ENCODE peak calls at places on chromosomes 2 and 18, in seven cellular contexts. O is esophagus squamous epithelium; U is PC-3; K is HepG2; C is endothelial cell of umbilical vein; N is CD8-positive, alpha-beta T cell; B is fibroblast of lung. H is an unnamed sample. For H3K36me3, the result is how much of the 10 kb centered on the place peaks cover.

GRCh38 chr18:60684843-60685513 is 312.4 kb upstream of the MC4R start:
- DNase-seq in O (no peak), U (peak), K (peak), C (peak), N (no peak), B (peak), H (peak)

GRCh38 chr2:207255565-207255964 is 89.8 kb upstream of the KLF7 start:
- DNase-seq in O (no peak), U (no peak), K (no peak), C (no peak), N (no peak), B (peak), H (no peak)

GRCh38 chr18:79970419-79971133 is 6.1 kb downstream of the HSBP1L1 start:
- DNase-seq in O (no peak), U (no peak), K (no peak), C (no peak), N (no peak), B (no peak), H (no peak)

GRCh38 chr2:45676088-45676487 is 24.6 kb downstream of the PRKCE start:
- DNase-seq in O (no peak), U (no peak), K (no peak), C (no peak), N (no peak), B (no peak), H (no peak)

GRCh38 chr2:232578662-232579061 is 28.2 kb downstream of the EIF4E2 start:
- DNase-seq in O (no peak), U (no peak), K (no peak), C (no peak), N (no peak), B (no peak), H (no peak)

GRCh38 chr18:8413751-8414150 is 195.5 kb upstream of the RAB12 start:
- DNase-seq in O (no peak), U (no peak), K (no peak), C (no peak), N (no peak), B (no peak), H (no peak)

GRCh38 chr2:5495616-5496015 is 196.6 kb upstream of the SOX11 start:
- DNase-seq in O (no peak), U (no peak), K (no peak), C (no peak), N (no peak), B (no peak), H (no peak)

GRCh38 chr2:183604065-183604464 is 479.8 kb downstream of the NUP35 start:
- DNase-seq in O (no peak), U (no peak), K (no peak), C (no peak), N (no peak), B (no peak), H (no peak)

GRCh38 chr2:219274392-219274921 is 4.7 kb upstream of the DNAJB2 start:
- DNase-seq in O (no peak), U (peak), K (peak), C (no peak), N (no peak), B (peak), H (peak)

GRCh38 chr2:144671695-144672094 is 151.8 kb upstream of the ZEB2 start:
- DNase-seq in O (no peak), U (no peak), K (no peak), C (no peak), N (no peak), B (peak), H (peak)

GRCh38 chr2:73907840-73908452 is 15.1 kb downstream of the ACTG2 start:
- DNase-seq in O (no peak), U (peak), K (peak), C (no peak), N (peak), B (peak), H (peak)

GRCh38 chr18:25164837-25165791 is 186.9 kb downstream of the ZNF521 start:
- DNase-seq in O (no peak), U (no peak), K (peak), C (peak), N (no peak), B (peak), H (peak)

GRCh38 chr2:23286031-23286764 is 98.8 kb upstream of the KLHL29 start:
- DNase-seq in O (no peak), U (no peak), K (no peak), C (no peak), N (no peak), B (no peak), H (no peak)

GRCh38 chr2:85893428-85894258 is 4.9 kb upstream of the ST3GAL5 start:
- DNase-seq in O (no peak), U (peak), K (no peak), C (peak), N (no peak), B (peak), H (peak)

GRCh38 chr18:78473563-78473962 is 506.1 kb upstream of the SALL3 start:
- DNase-seq in O (no peak), U (no peak), K (no peak), C (no peak), N (no peak), B (no peak), H (no peak)

GRCh38 chr2:232437130-232437620 is 18.8 kb upstream of the ALPI start:
- DNase-seq in O (no peak), U (no peak), K (no peak), C (no peak), N (no peak), B (no peak), H (no peak)

GRCh38 chr18:9612989-9613388 is 1.4 kb downstream of the PPP4R1 start:
- DNase-seq in O (no peak), U (peak), K (no peak), C (peak), N (no peak), B (no peak), H (peak)

GRCh38 chr2:25894135-25894830 is 16.0 kb upstream of the ASXL2 start:
- DNase-seq in O (no peak), U (no peak), K (peak), C (peak), N (no peak), B (peak), H (no peak)

GRCh38 chr2:184372484-184372883 is 225.8 kb upstream of the ZNF804A start:
- DNase-seq in O (no peak), U (no peak), K (no peak), C (no peak), N (no peak), B (no peak), H (no peak)

GRCh38 chr18:40250218-40250617 is 1704.8 kb upstream of the PIK3C3 start:
- DNase-seq in O (no peak), U (no peak), K (no peak), C (no peak), N (no peak), B (peak), H (no peak)

GRCh38 chr2:132550945-132551344 is 119.1 kb downstream of the LYPD1 start:
- DNase-seq in O (no peak), U (no peak), K (no peak), C (no peak), N (no peak), B (peak), H (no peak)

GRCh38 chr2:7758065-7758759 is 841.0 kb downstream of the RNF144A start:
- DNase-seq in O (no peak), U (no peak), K (no peak), C (no peak), N (no peak), B (peak), H (no peak)

GRCh38 chr18:48138660-48139426 is 208.4 kb upstream of the SMAD2 start:
- DNase-seq in O (no peak), U (no peak), K (no peak), C (no peak), N (no peak), B (no peak), H (no peak)

GRCh38 chr2:239584986-239585385 is 184.2 kb upstream of the HDAC4 start:
- DNase-seq in O (no peak), U (no peak), K (no peak), C (no peak), N (no peak), B (no peak), H (no peak)

GRCh38 chr2:176002684-176003225 is 688 bp upstream of the LNPK start:
- DNase-seq in O (no peak), U (peak), K (peak), C (no peak), N (no peak), B (peak), H (peak)

GRCh38 chr2:74290466-74291216 is 52.6 kb downstream of the SLC4A5 start:
- DNase-seq in O (no peak), U (no peak), K (no peak), C (no peak), N (peak), B (no peak), H (no peak)

GRCh38 chr2:9065901-9066300 is 62.4 kb upstream of the MBOAT2 start:
- DNase-seq in O (no peak), U (no peak), K (no peak), C (no peak), N (no peak), B (no peak), H (no peak)

GRCh38 chr2:240566203-240567136 is 1.8 kb upstream of the RNPEPL1 start:
- DNase-seq in O (peak), U (peak), K (peak), C (peak), N (peak), B (peak), H (peak)

GRCh38 chr2:223943135-223943534 is 2.0 kb downstream of the WDFY1 start:
- DNase-seq in O (no peak), U (no peak), K (no peak), C (no peak), N (no peak), B (no peak), H (no peak)
- H3K4me3 ChIP-seq in O (no peak), U (peak), K (peak), C (no peak), N (peak), B (peak), H (no peak)

GRCh38 chr18:34643982-34644381 is 66.1 kb upstream of the DTNA start:
- DNase-seq in O (no peak), U (no peak), K (no peak), C (peak), N (no peak), B (peak), H (no peak)
- TF ChIP-seq CTCF in O (no peak), U (no peak), K (no peak), C (no peak), N (no peak), B (peak), H (no peak)

DNA sequence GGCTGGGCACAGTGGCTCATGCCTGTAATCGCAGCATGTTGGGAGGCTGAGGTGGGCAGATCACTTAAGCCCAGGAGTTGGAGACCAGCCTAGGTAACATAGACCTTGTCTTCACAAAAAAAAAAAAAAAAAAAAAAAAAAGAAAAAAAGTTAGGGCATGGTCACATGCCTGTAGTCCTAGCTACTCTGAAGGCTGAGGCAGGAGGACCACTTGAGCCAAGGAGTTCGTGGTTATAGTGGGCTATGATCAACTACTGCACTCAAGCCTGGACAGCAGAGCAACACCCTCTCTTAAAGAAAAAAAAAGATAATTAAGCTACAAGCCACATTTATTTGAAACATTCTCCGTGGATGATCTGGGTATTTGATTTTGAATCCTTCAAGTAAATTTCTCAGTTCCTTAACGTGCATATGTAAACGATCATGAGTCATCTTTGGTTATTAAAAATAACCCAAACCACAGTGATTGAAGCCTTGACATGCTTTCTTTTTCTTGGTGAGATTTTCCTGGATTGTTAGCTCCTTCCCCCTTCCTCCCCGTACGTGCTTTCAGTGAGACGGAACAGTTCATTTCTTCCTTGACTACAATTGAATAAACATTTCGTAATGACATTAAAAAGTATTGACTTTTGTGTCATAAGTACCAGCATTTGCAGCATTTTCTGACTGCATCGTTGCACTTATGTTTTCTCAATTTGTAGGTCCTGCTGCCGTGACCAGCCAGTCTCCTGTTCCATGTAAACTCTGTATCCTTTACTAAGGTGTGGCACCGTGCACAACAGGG is 20.3 kb downstream of the RMC1 start:
- DNase-seq in O (no peak), U (peak), K (no peak), C (no peak), N (no peak), B (peak), H (peak)
- H3K36me3 ChIP-seq in O (half or more), U (under half), K (under half), C (under half), N (half or more), B (under half), H (under half)

DNA sequence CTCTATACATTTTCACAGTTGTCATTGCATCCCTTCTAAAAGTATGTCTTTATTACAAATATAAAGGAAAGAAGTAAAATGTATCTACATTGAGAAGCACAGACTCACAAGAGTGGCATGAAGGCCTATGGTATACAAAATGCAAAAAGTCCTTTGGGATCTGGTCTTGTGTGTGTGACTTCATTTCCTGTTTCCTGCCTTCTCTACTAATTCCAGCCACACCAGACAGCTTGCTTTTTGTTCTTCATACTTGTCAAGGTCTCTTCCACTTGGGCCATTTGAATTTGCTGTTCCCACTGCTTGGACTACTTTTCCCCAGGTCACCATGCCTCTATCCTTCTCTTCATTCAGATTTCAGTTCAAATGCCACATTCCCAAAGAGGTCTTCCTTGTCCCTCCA is 6.7 kb upstream of the PNO1 start:
- DNase-seq in O (no peak), U (no peak), K (no peak), C (peak), N (no peak), B (no peak), H (peak)
- H3K4me3 ChIP-seq in O (no peak), U (no peak), K (no peak), C (no peak), N (no peak), B (no peak), H (no peak)

H was measured in bronchial epithelial cell.